ENCODE peak calls at places on chromosomes 16 and 17, in four cellular contexts. One of them, this sample, is unnamed.

GRCh38 chr17:19384723-19385391 is 2.1 kb downstream of the MFAP4 start:
- DNase-seq in NCI-H748 treated with DMSO at 0.1 percent for 48 hours: no peak
- DNase-seq in hepatic stellate cell: peak; percentile 69
- DNase-seq in SHP77 treated with DMSO at 0.1 percent for 48 hours: no peak
- DNase-seq in this sample: no peak

GRCh38 chr17:51407576-51407975 is 147.2 kb downstream of the UTP18 start:
- DNase-seq in NCI-H748 treated with DMSO at 0.1 percent for 48 hours: no peak
- DNase-seq in hepatic stellate cell: no peak
- DNase-seq in SHP77 treated with DMSO at 0.1 percent for 48 hours: no peak
- DNase-seq in this sample: no peak

GRCh38 chr16:53022374-53022773 is 30.3 kb downstream of the CHD9NB start:
- DNase-seq in NCI-H748 treated with DMSO at 0.1 percent for 48 hours: peak; percentile 56
- DNase-seq in hepatic stellate cell: peak; percentile 50
- DNase-seq in SHP77 treated with DMSO at 0.1 percent for 48 hours: peak; percentile 53
- DNase-seq in this sample: peak; percentile 43

GRCh38 chr17:18377437-18378204 is at the start of gene EVPLL:
- DNase-seq in NCI-H748 treated with DMSO at 0.1 percent for 48 hours: no peak
- DNase-seq in hepatic stellate cell: no peak
- DNase-seq in SHP77 treated with DMSO at 0.1 percent for 48 hours: no peak
- DNase-seq in this sample: no peak

GRCh38 chr16:72992142-72992601 is 55.8 kb downstream of the ZFHX3 start:
- DNase-seq in NCI-H748 treated with DMSO at 0.1 percent for 48 hours: no peak
- DNase-seq in hepatic stellate cell: no peak
- DNase-seq in SHP77 treated with DMSO at 0.1 percent for 48 hours: no peak
- DNase-seq in this sample: no peak

GRCh38 chr17:48048321-48049140 is at the start of gene NFE2L1:
- DNase-seq in NCI-H748 treated with DMSO at 0.1 percent for 48 hours: peak; percentile 56
- DNase-seq in hepatic stellate cell: peak; percentile 85
- DNase-seq in SHP77 treated with DMSO at 0.1 percent for 48 hours: peak; percentile 82
- DNase-seq in this sample: peak; percentile 93

GRCh38 chr17:74049167-74049797 is 154.2 kb upstream of the RPL38 start:
- DNase-seq in NCI-H748 treated with DMSO at 0.1 percent for 48 hours: no peak
- DNase-seq in hepatic stellate cell: no peak
- DNase-seq in SHP77 treated with DMSO at 0.1 percent for 48 hours: no peak
- DNase-seq in this sample: no peak

GRCh38 chr17:74153821-74154430 is 49.6 kb upstream of the RPL38 start:
- DNase-seq in NCI-H748 treated with DMSO at 0.1 percent for 48 hours: no peak
- DNase-seq in hepatic stellate cell: no peak
- DNase-seq in SHP77 treated with DMSO at 0.1 percent for 48 hours: no peak
- DNase-seq in this sample: no peak

GRCh38 chr17:82370471-82371332 is 863 bp upstream of the UTS2R start:
- DNase-seq in NCI-H748 treated with DMSO at 0.1 percent for 48 hours: no peak
- DNase-seq in hepatic stellate cell: no peak
- DNase-seq in SHP77 treated with DMSO at 0.1 percent for 48 hours: no peak
- DNase-seq in this sample: no peak

GRCh38 chr17:7548585-7549400 is at the start of gene TNFSF12:
- DNase-seq in NCI-H748 treated with DMSO at 0.1 percent for 48 hours: no peak
- DNase-seq in hepatic stellate cell: peak; percentile 67
- DNase-seq in SHP77 treated with DMSO at 0.1 percent for 48 hours: no peak
- DNase-seq in this sample: no peak

GRCh38 chr17:49822829-49823228 is 25.0 kb downstream of the TAC4 start:
- DNase-seq in NCI-H748 treated with DMSO at 0.1 percent for 48 hours: no peak
- DNase-seq in hepatic stellate cell: no peak
- DNase-seq in SHP77 treated with DMSO at 0.1 percent for 48 hours: no peak
- DNase-seq in this sample: no peak

GRCh38 chr16:16042076-16042475 is 92.7 kb downstream of the ABCC1 start:
- DNase-seq in NCI-H748 treated with DMSO at 0.1 percent for 48 hours: no peak
- DNase-seq in hepatic stellate cell: peak; percentile 39
- DNase-seq in SHP77 treated with DMSO at 0.1 percent for 48 hours: no peak
- DNase-seq in this sample: no peak

GRCh38 chr16:67881557-67882220 is 3.0 kb upstream of the NRN1L start:
- DNase-seq in NCI-H748 treated with DMSO at 0.1 percent for 48 hours: no peak
- DNase-seq in hepatic stellate cell: no peak
- DNase-seq in SHP77 treated with DMSO at 0.1 percent for 48 hours: peak; percentile 73
- DNase-seq in this sample: no peak

GRCh38 chr17:60618080-60618479 is 18.1 kb downstream of the PPM1D start:
- DNase-seq in NCI-H748 treated with DMSO at 0.1 percent for 48 hours: no peak
- DNase-seq in hepatic stellate cell: no peak
- DNase-seq in SHP77 treated with DMSO at 0.1 percent for 48 hours: no peak
- DNase-seq in this sample: no peak

GRCh38 chr16:17921357-17921978 is 415.1 kb downstream of the NPIPA8 start:
- DNase-seq in NCI-H748 treated with DMSO at 0.1 percent for 48 hours: no peak
- DNase-seq in hepatic stellate cell: no peak
- DNase-seq in SHP77 treated with DMSO at 0.1 percent for 48 hours: peak; percentile 8
- DNase-seq in this sample: no peak

GRCh38 chr17:72121164-72122001 is 563 bp downstream of the SOX9 start:
- DNase-seq in NCI-H748 treated with DMSO at 0.1 percent for 48 hours: no peak
- DNase-seq in hepatic stellate cell: peak; percentile 63
- DNase-seq in SHP77 treated with DMSO at 0.1 percent for 48 hours: no peak
- DNase-seq in this sample: peak; percentile 63

GRCh38 chr16:84959784-84960417 is 51.4 kb downstream of the ZDHHC7 start:
- DNase-seq in NCI-H748 treated with DMSO at 0.1 percent for 48 hours: no peak
- DNase-seq in hepatic stellate cell: no peak
- DNase-seq in SHP77 treated with DMSO at 0.1 percent for 48 hours: no peak
- DNase-seq in this sample: no peak

GRCh38 chr16:67291461-67291860 is 12.1 kb downstream of the PLEKHG4 start:
- DNase-seq in NCI-H748 treated with DMSO at 0.1 percent for 48 hours: no peak
- DNase-seq in hepatic stellate cell: no peak
- DNase-seq in SHP77 treated with DMSO at 0.1 percent for 48 hours: no peak
- DNase-seq in this sample: no peak

GRCh38 chr16:26664086-26664485 is 402.6 kb upstream of the C16orf82 start:
- DNase-seq in NCI-H748 treated with DMSO at 0.1 percent for 48 hours: no peak
- DNase-seq in hepatic stellate cell: no peak
- DNase-seq in SHP77 treated with DMSO at 0.1 percent for 48 hours: no peak
- DNase-seq in this sample: no peak

GRCh38 chr16:2912330-2913199 is 834 bp downstream of the FLYWCH1 start:
- DNase-seq in NCI-H748 treated with DMSO at 0.1 percent for 48 hours: no peak
- DNase-seq in hepatic stellate cell: peak; percentile 64
- DNase-seq in SHP77 treated with DMSO at 0.1 percent for 48 hours: peak; percentile 15
- DNase-seq in this sample: no peak